ENCODE peak calls at places on chromosomes 3 and 15, in seven cellular contexts. L, I, R, M, S, K and E are unnamed samples. For H3K4me1, the result is how much of the 10 kb centered on the place peaks cover.

GRCh38 chr3:112550859-112551258 is 10.9 kb downstream of the ATG3 start:
- DNase-seq in L (peak), S (no peak), I (no peak), R (no peak), M (no peak), K (no peak), E (no peak)

GRCh38 chr3:7695067-7695466 is 806.6 kb upstream of the LMCD1 start:
- DNase-seq in S (no peak), L (peak), I (no peak), M (no peak), R (no peak), K (no peak), E (no peak)

GRCh38 chr3:30553641-30554316 is 52.6 kb upstream of the TGFBR2 start:
- DNase-seq in M (peak), L (no peak), K (no peak), R (peak), S (no peak), I (no peak), E (no peak)

GRCh38 chr3:183714622-183715021 is 17.0 kb downstream of the YEATS2 start:
- DNase-seq in R (no peak), S (no peak), L (no peak), I (no peak), K (no peak), M (no peak), E (no peak)

GRCh38 chr3:8485943-8486342 is 15.7 kb upstream of the LMCD1 start:
- DNase-seq in M (no peak), S (no peak), I (no peak), L (no peak), K (no peak), R (no peak), E (no peak)

GRCh38 chr15:41043276-41043675 is 72.8 kb downstream of the INO80 start:
- DNase-seq in M (peak), L (no peak), S (no peak), I (no peak), R (peak), K (no peak), E (peak)

GRCh38 chr3:15932348-15933300 is 134.8 kb upstream of the ANKRD28 start:
- DNase-seq in I (no peak), L (no peak), S (no peak), M (peak), R (peak), K (no peak), E (no peak)

GRCh38 chr3:64188810-64189560 is 36.3 kb downstream of the PRICKLE2 start:
- DNase-seq in S (no peak), R (peak), M (peak), L (peak), K (no peak), I (no peak), E (peak)

GRCh38 chr15:81869161-81869928 is 176.5 kb downstream of the MEX3B start:
- DNase-seq in I (no peak), L (no peak), M (no peak), S (no peak), K (no peak), R (no peak), E (no peak)

GRCh38 chr15:62365795-62366442 is 200.8 kb upstream of the C2CD4B start:
- DNase-seq in K (no peak), R (no peak), S (no peak), M (no peak), I (no peak), L (peak), E (no peak)

GRCh38 chr15:80841537-80841936 is 62.4 kb downstream of the CEMIP start:
- DNase-seq in S (no peak), I (no peak), L (no peak), K (no peak), M (no peak), R (no peak), E (peak)

GRCh38 chr3:32602206-32602605 is 31.5 kb upstream of the DYNC1LI1 start:
- DNase-seq in M (no peak), L (no peak), I (no peak), K (no peak), S (no peak), R (no peak), E (peak)

GRCh38 chr3:63845215-63845614 is 18.4 kb downstream of the THOC7 start:
- DNase-seq in R (no peak), M (no peak), S (no peak), K (no peak), I (no peak), L (no peak), E (peak)

GRCh38 chr3:12963184-12963868 is 109.9 kb downstream of the IQSEC1 start:
- DNase-seq in I (no peak), S (no peak), K (no peak), L (no peak), M (no peak), R (no peak), E (no peak)

GRCh38 chr3:191123231-191123630 is 75.8 kb upstream of the OSTN start:
- DNase-seq in M (no peak), L (no peak), I (no peak), R (no peak), K (no peak), S (no peak), E (no peak)

GRCh38 chr3:194995334-194995733 is 275.6 kb downstream of the XXYLT1 start:
- DNase-seq in I (no peak), L (no peak), K (no peak), R (no peak), M (no peak), S (no peak), E (no peak)

GRCh38 chr3:143287403-143287802 is 167.8 kb downstream of the CHST2 start:
- DNase-seq in I (no peak), R (no peak), L (no peak), M (no peak), K (no peak), S (no peak), E (no peak)

GRCh38 chr15:25798207-25798931 is 64.8 kb downstream of the ATP10A start:
- DNase-seq in L (no peak), M (peak), K (no peak), I (no peak), R (no peak), S (peak), E (no peak)

GRCh38 chr3:72646263-72646662 is 202.0 kb downstream of the SHQ1 start:
- DNase-seq in I (no peak), M (no peak), K (no peak), S (no peak), L (no peak), R (no peak), E (no peak)

GRCh38 chr15:78431955-78432354 is 6.1 kb upstream of the IREB2 start:
- DNase-seq in R (no peak), I (no peak), K (no peak), L (no peak), S (no peak), M (no peak), E (no peak)

GRCh38 chr3:50167782-50168317 is 12.7 kb downstream of the SEMA3F start:
- DNase-seq in K (no peak), M (no peak), R (no peak), L (no peak), S (no peak), I (no peak), E (no peak)

GRCh38 chr15:65558336-65558735 is 28.1 kb downstream of the HACD3 start:
- DNase-seq in K (no peak), L (no peak), S (no peak), I (no peak), R (peak), M (peak), E (no peak)

GRCh38 chr15:38217788-38218609 is 34.6 kb upstream of the SPRED1 start:
- DNase-seq in I (no peak), M (no peak), S (no peak), L (no peak), R (peak), K (no peak), E (peak)

GRCh38 chr15:35912196-35912595 is 366.2 kb upstream of the DPH6 start:
- DNase-seq in S (no peak), M (peak), R (no peak), I (no peak), K (no peak), L (peak), E (no peak)

GRCh38 chr15:77426377-77426776 is 5.7 kb downstream of the HMG20A start:
- DNase-seq in L (no peak), R (no peak), S (no peak), K (no peak), M (no peak), I (no peak), E (no peak)

GRCh38 chr3:127997961-127998360 is 54.3 kb upstream of the SEC61A1 start:
- DNase-seq in M (no peak), R (no peak), S (no peak), K (no peak), I (no peak), L (no peak), E (no peak)

GRCh38 chr3:52534281-52535183 is 875 bp upstream of the NT5DC2 start:
- DNase-seq in M (peak), K (no peak), L (peak), R (no peak), S (peak), I (no peak), E (peak)

GRCh38 chr15:38354321-38354929 is 99.5 kb upstream of the FAM98B start:
- DNase-seq in S (peak), K (peak), I (peak), L (peak), R (peak), M (peak), E (peak)

GRCh38 chr3:29430558-29430971 is 149.7 kb downstream of the RBMS3 start:
- DNase-seq in M (peak), K (no peak), L (peak), S (no peak), R (peak), I (peak), E (no peak)

GRCh38 chr15:71790081-71790480 is 20.3 kb upstream of the NR2E3 start:
- DNase-seq in S (no peak), L (no peak), K (peak), I (no peak), R (peak), M (peak), E (peak)

GRCh38 chr3:99708207-99708745 is 69.9 kb downstream of the COL8A1 start:
- DNase-seq in R (no peak), M (peak), K (no peak), L (no peak), S (no peak), I (no peak), E (no peak)

GRCh38 chr3:70000028-70000410 is 486 bp downstream of the SAMMSON start:
- DNase-seq in L (no peak), I (no peak), R (peak), M (no peak), K (no peak), S (peak), E (no peak)

GRCh38 chr3:16885948-16886683 is 1.4 kb downstream of the PLCL2 start:
- DNase-seq in L (no peak), R (no peak), M (no peak), I (no peak), S (no peak), K (no peak), E (peak)

GRCh38 chr3:129741794-129742193 is 135.3 kb upstream of the PLXND1 start:
- DNase-seq in I (no peak), L (no peak), R (no peak), S (no peak), K (no peak), M (no peak), E (no peak)

GRCh38 chr3:182730675-182731042 is 62.6 kb upstream of the ATP11B start:
- DNase-seq in L (no peak), S (no peak), M (no peak), K (no peak), I (no peak), R (no peak), E (no peak)

GRCh38 chr3:23129062-23129461 is 74.1 kb upstream of the UBE2E2 start:
- DNase-seq in I (no peak), K (no peak), L (no peak), R (no peak), S (no peak), M (no peak), E (no peak)

GRCh38 chr3:139555249-139555648 is 15.7 kb upstream of the RBP1 start:
- DNase-seq in L (no peak), M (peak), K (no peak), R (no peak), S (no peak), I (no peak), E (no peak)

DNA sequence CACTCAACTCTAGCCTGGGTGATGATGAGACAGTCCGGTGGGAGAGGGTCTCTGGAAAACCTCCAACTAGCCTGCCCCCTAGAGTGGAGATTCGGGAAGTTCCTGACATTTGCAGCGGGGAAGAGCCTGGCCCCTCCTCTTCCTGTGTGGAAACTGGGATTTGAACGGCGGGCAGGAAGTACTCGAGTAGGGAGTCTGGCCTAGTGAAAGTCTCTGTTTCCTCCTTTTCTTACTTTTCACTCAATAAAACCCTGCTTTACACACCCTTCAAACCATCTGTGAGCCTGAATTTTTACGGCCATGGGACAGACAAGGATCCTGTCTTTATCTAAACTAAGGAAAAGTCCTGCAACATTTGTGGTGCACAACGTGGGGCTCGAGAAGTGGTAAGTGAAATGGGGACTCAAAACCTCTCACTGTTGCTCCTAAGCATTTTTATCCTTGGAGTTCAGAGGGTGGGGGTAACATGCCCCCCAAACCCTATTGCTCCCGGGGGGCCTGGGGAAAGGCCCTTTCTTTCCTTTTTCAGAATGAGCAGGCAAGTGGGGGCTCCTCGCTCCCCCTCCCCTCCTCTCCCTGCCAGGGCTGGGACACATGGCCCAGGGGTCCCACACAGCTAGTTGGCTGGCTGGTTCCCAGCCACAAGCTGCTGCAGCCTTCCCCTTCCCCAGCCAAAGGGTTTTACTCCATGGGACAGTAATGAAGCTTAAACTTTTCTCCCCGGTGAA is 224.7 kb upstream of the GBE1 start:
- DNase-seq in K (no peak), S (peak), L (peak), M (no peak), R (no peak), I (no peak), E (no peak)
- H3K4me1 ChIP-seq in K (under half), S (under half), L (under half), M (under half), R (under half), I (under half), E (under half)

GRCh38 chr3:55158345-55158744 is 230.5 kb upstream of the LRTM1 start:
- DNase-seq in M (no peak), K (no peak), L (no peak), R (peak), S (no peak), I (no peak), E (no peak)
- H2BK5ac ChIP-seq in M (peak), K (no peak), L (no peak), R (no peak), S (no peak), I (no peak), E (no peak)

DNA sequence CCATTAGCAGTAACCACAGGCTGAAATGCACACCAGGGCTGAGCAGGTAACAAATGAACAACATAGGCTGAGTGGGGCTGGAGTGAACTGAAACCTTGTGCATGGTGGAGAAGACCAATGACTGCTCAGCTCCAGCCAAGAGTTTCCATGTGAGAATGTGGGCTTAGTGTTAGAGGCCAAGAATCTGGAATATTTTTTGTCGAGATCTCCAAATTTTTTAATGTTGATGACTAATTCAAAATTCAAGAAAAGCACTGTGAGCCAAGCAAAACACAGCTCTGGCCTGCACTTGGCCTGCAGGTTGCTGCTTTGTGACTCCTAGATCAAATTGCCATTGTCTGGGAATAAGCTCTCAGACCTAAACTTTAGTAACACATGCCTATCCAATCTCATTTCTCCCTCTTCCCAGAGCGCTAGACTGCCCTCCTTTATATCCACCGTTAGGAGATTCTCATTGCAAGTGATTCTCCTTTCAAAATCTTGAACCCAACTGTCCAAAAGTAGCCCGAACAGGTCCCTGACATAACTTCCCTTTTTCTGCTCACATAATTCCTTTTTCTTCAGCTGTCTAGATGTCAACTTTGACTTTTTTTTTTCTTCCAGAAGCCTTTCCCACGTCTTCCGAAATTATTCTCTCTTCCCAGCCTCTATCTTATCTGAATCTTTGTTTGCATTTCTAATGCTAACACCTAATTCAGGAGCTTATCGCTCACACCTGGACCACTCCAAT is 7.5 kb downstream of the SQOR start:
- DNase-seq in K (no peak), S (no peak), M (peak), L (peak), R (peak), I (no peak), E (no peak)
- H3K4me1 ChIP-seq in K (under half), S (under half), M (under half), L (under half), R (under half), I (under half), E (under half)

GRCh38 chr3:1179116-1179515 is 86.3 kb downstream of the CNTN6 start:
- DNase-seq in K (no peak), I (no peak), M (no peak), S (no peak), L (no peak), R (no peak), E (no peak)

DNA sequence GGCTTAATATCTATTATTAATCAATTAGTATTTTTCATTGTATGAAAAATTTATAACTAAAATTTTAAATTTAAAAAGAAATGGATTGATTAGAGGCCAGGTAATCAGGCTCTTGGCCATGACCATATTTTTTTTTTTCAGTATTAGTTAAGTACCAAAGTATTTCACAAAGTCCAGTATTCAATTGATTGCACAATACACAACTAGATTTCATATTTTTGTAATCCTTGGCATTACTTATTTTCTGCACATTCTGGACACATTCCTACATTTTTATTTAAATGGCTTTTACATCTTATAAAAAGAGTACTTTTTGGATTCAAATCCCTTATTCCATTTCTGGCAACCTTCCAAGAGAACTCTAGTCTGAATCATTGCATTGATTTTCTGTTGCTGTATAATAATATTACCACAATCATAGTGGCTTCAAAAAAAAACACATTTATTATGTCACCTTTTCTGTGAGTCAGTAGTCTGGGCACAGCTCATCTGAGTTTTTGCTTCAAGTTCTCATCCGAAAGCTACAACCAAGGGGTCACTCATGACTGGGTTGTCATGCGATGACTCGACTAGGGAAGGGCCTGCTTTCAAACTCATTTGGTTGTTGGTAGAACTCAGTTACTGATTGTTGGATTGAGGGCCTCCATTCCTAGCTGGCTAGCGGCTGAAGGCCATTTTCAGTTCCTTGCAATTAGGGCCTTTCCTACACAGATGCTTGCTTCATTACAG is 90.7 kb downstream of the CNTN6 start:
- DNase-seq in M (peak), L (no peak), K (no peak), R (no peak), I (no peak), S (no peak), E (no peak)
- H2BK5ac ChIP-seq in M (no peak), L (no peak), K (no peak), R (no peak), I (no peak), S (no peak), E (no peak)

GRCh38 chr3:4813855-4814254 is 165.4 kb upstream of the BHLHE40 start:
- DNase-seq in S (no peak), L (no peak), K (no peak), M (no peak), R (peak), I (no peak), E (peak)

GRCh38 chr3:4816718-4817117 is 162.5 kb upstream of the BHLHE40 start:
- DNase-seq in K (no peak), S (no peak), L (no peak), M (no peak), R (no peak), I (no peak), E (no peak)

GRCh38 chr3:4814302-4814903 is 164.8 kb upstream of the BHLHE40 start:
- DNase-seq in I (no peak), S (no peak), K (no peak), M (no peak), R (peak), L (peak), E (peak)

GRCh38 chr3:4816306-4816705 is 162.9 kb upstream of the BHLHE40 start:
- DNase-seq in K (no peak), I (no peak), S (no peak), L (no peak), R (no peak), M (no peak), E (no peak)

DNA sequence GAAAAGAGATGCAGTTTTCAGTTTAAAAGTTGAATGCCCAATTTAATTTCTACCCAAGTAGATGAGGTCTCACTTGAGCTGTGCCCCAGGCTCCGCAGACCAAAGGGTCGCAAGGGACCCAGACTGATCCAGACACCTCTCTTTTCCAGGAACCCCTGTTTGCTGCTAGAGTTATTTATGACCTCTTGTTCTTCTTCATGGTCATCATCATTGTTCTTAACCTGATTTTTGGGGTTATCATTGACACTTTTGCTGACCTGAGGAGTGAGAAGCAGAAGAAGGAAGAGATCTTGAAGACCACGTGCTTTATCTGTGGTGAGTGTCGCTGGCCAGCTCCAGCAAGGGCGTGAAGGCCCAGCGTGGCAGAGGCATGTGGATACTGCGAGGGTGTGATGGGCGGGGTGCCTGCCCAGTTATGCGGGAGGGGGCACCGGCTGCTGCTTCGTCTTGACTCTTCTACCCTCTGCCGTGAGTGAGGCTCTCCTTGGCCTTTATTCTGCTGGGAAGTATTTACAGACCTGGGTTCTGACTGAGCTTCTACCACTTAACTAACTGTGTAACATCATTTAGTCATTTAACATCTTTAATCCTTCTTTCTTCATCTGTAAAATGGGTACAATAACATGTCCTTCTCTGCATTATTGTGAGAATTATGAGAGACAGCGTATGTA is 164.2 kb upstream of the BHLHE40 start:
- DNase-seq in I (no peak), S (no peak), M (no peak), K (no peak), R (no peak), L (no peak), E (no peak)
- H3K4me1 ChIP-seq in I (under half), S (under half), M (under half), K (under half), R (under half), L (under half), E (under half)